ENCODE peak calls at places on chromosome 12, in four cellular contexts. One of them, this sample, is unnamed.

GRCh38 chr12:31488737-31489338 is 102.1 kb downstream of the DENND5B start:
- DNase-seq in caudate nucleus: no peak
- DNase-seq in tibial artery: no peak
- DNase-seq in OCI-LY7: no peak
- DNase-seq in this sample: no peak

GRCh38 chr12:125742413-125742812 is 677.2 kb downstream of the AACS start:
- DNase-seq in caudate nucleus: peak; percentile 75
- DNase-seq in tibial artery: no peak
- DNase-seq in OCI-LY7: no peak
- DNase-seq in this sample: no peak

GRCh38 chr12:107328442-107329133 is 235.2 kb upstream of the CRY1 start:
- DNase-seq in caudate nucleus: no peak
- DNase-seq in tibial artery: no peak
- DNase-seq in OCI-LY7: no peak
- DNase-seq in this sample: no peak

GRCh38 chr12:93200291-93200917 is 177.3 kb upstream of the NUDT4 start:
- DNase-seq in caudate nucleus: no peak
- DNase-seq in tibial artery: peak; percentile 55
- DNase-seq in OCI-LY7: no peak
- DNase-seq in this sample: no peak

GRCh38 chr12:9888665-9889273 is 7.5 kb downstream of the KLRF2 start:
- DNase-seq in caudate nucleus: no peak
- DNase-seq in tibial artery: no peak
- DNase-seq in OCI-LY7: no peak
- DNase-seq in this sample: no peak

GRCh38 chr12:115444336-115444735 is 760.4 kb upstream of the TBX3 start:
- DNase-seq in caudate nucleus: no peak
- DNase-seq in tibial artery: no peak
- DNase-seq in OCI-LY7: no peak
- DNase-seq in this sample: no peak

GRCh38 chr12:23525450-23526072 is 423.9 kb downstream of the SOX5 start:
- DNase-seq in caudate nucleus: no peak
- DNase-seq in tibial artery: no peak
- DNase-seq in OCI-LY7: no peak
- DNase-seq in this sample: no peak

GRCh38 chr12:33476058-33476457 is 36.4 kb upstream of the SYT10 start:
- DNase-seq in caudate nucleus: no peak
- DNase-seq in tibial artery: no peak
- DNase-seq in OCI-LY7: no peak
- DNase-seq in this sample: no peak

GRCh38 chr12:1115471-1116242 is 124.6 kb downstream of the ERC1 start:
- DNase-seq in caudate nucleus: no peak
- DNase-seq in tibial artery: no peak
- DNase-seq in OCI-LY7: no peak
- DNase-seq in this sample: no peak

GRCh38 chr12:11648514-11649412 is 711 bp upstream of the ETV6 start:
- DNase-seq in caudate nucleus: peak; percentile 75
- DNase-seq in tibial artery: peak; percentile 72
- DNase-seq in OCI-LY7: peak; percentile 85
- DNase-seq in this sample: peak; percentile 81

GRCh38 chr12:8849785-8850184 is 27.4 kb downstream of the A2ML1 start:
- DNase-seq in caudate nucleus: no peak
- DNase-seq in tibial artery: peak; percentile 24
- DNase-seq in OCI-LY7: no peak
- DNase-seq in this sample: no peak

GRCh38 chr12:124506145-124506831 is 61.1 kb downstream of the NCOR2 start:
- DNase-seq in caudate nucleus: no peak
- DNase-seq in tibial artery: peak; percentile 87
- DNase-seq in OCI-LY7: no peak
- DNase-seq in this sample: no peak

GRCh38 chr12:104494137-104494815 is 37.5 kb downstream of the CHST11 start:
- DNase-seq in caudate nucleus: peak; percentile 94
- DNase-seq in tibial artery: peak; percentile 42
- DNase-seq in OCI-LY7: no peak
- DNase-seq in this sample: peak; percentile 34

GRCh38 chr12:117192057-117192456 is 1.8 kb upstream of the FBXO21 start:
- DNase-seq in caudate nucleus: no peak
- DNase-seq in tibial artery: no peak
- DNase-seq in OCI-LY7: no peak
- DNase-seq in this sample: no peak

GRCh38 chr12:131803995-131804521 is 24.1 kb upstream of the MMP17 start:
- DNase-seq in caudate nucleus: no peak
- DNase-seq in tibial artery: no peak
- DNase-seq in OCI-LY7: no peak
- DNase-seq in this sample: no peak

GRCh38 chr12:49094104-49094948 is at the start of gene DHH:
- DNase-seq in caudate nucleus: peak; percentile 28
- DNase-seq in tibial artery: peak; percentile 49
- DNase-seq in OCI-LY7: no peak
- DNase-seq in this sample: no peak

GRCh38 chr12:6914246-6914947 is at the start of gene ENO2:
- DNase-seq in caudate nucleus: peak; percentile 89
- DNase-seq in tibial artery: peak; percentile 81
- DNase-seq in OCI-LY7: peak; percentile 75
- DNase-seq in this sample: peak; percentile 87

GRCh38 chr12:9065607-9065856 is 50.2 kb downstream of the A2M start:
- DNase-seq in caudate nucleus: no peak
- DNase-seq in tibial artery: no peak
- DNase-seq in OCI-LY7: no peak
- DNase-seq in this sample: no peak

GRCh38 chr12:124422142-124422569 is 127.3 kb downstream of the RFLNA start:
- DNase-seq in caudate nucleus: no peak
- DNase-seq in tibial artery: peak; percentile 61
- DNase-seq in OCI-LY7: no peak
- DNase-seq in this sample: no peak

GRCh38 chr12:14261096-14261495 is 104.4 kb upstream of the ATF7IP start:
- DNase-seq in caudate nucleus: no peak
- DNase-seq in tibial artery: no peak
- DNase-seq in OCI-LY7: no peak
- DNase-seq in this sample: no peak

DNA sequence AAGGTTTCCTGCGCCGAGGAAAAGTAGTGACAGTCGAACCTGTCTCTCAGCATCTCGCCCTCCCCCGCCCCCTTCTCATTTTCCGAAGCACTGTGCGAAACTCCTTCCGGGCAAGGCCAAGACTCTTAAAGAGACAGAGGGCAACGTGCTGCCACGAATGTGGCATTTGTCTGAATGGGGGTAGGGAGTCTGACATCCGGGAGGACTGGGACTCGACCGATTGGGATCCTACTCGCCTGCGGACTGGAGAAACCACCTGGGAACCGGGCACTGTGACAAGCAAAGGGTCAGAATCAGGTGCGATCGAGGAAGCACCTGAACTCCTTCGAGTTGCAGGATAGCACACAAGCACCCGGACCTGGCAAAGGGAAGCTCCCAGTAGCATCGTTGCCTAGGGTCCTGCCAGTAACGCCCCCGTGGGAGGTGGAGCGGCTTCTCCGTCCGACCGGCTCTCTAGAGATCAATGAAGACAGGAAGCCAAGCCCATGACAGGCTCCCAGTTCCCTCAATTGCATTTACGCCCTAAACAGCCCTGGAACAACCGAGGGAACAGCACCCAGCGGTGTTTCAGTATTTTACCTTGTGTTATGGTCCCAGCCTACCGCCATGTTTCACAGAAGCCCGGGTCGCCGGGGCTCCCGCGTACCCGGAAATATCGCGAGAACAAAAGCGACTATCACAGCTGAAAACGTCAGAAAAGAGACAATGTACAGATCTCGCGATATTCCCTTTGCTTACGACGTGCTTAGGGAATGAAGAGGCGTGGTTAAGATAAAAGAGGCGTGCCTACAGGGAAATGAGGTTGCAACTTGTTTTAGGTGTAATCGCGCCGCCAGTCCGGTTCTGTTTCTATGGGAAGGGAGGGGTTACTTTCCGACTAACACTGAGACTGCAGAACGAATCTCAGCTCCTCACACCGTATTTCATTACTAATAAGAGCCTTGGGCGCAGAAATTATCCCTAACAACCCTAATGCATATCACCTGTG is at the start of gene ERGIC2:
- DNase-seq in caudate nucleus: peak; percentile 97
- DNase-seq in tibial artery: peak; percentile 91
- DNase-seq in OCI-LY7: peak; percentile 99
- DNase-seq in this sample: peak; percentile 96
- H3K27ac ChIP-seq in caudate nucleus: peak within 1 kb of the TSS; percentile 55
- H3K27ac ChIP-seq in tibial artery: peak within 1 kb of the TSS; percentile 74
- H3K27ac ChIP-seq in OCI-LY7: peak within 1 kb of the TSS; percentile 85
- H3K27ac ChIP-seq in this sample: peak within 1 kb of the TSS; percentile 95

DNA sequence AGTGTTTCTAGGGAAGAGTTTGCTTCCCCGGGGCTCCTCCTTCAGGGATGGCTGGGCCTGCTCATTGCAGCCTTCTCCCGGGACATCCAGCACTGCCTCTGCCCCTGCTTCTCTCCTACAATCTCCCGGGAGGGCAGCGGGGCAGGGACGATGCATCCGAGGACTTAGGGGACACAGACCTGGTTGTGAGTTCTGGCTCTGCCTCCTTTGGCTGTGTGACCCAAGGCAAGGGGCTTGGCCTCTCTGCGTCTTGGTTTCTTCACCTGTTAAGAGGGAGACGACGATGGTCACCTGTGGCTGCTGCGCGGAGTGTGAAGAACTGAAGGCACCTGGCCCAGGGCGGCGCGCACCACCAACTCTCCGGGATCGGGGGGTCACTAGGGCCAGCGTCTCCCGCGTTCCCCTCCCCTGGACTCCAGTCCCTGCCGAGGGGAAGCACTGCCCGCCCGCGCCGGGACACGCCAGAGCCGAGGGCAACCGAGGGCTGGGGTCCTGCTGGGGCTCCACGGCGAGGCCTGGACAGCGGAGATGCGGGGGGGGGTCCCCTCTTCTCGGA is 391 bp downstream of the HVCN1 start:
- DNase-seq in caudate nucleus: no peak
- DNase-seq in tibial artery: no peak
- DNase-seq in OCI-LY7: no peak
- DNase-seq in this sample: no peak
- H3K27ac ChIP-seq in caudate nucleus: no peak overlapping the region
- H3K27ac ChIP-seq in tibial artery: peak overlapping the region; percentile 80
- H3K27ac ChIP-seq in OCI-LY7: no peak overlapping the region
- H3K27ac ChIP-seq in this sample: no peak overlapping the region

GRCh38 chr12:75710361-75711069 is 199.1 kb upstream of the KRR1 start:
- DNase-seq in caudate nucleus: no peak
- DNase-seq in tibial artery: no peak
- DNase-seq in OCI-LY7: no peak
- DNase-seq in this sample: no peak
- H3K27ac ChIP-seq in caudate nucleus: no peak overlapping the region
- H3K27ac ChIP-seq in tibial artery: no peak overlapping the region
- H3K27ac ChIP-seq in OCI-LY7: no peak overlapping the region
- H3K27ac ChIP-seq in this sample: no peak overlapping the region

GRCh38 chr12:54405106-54405505 is 14.0 kb downstream of the ITGA5 start:
- DNase-seq in caudate nucleus: no peak
- DNase-seq in tibial artery: no peak
- DNase-seq in OCI-LY7: no peak
- DNase-seq in this sample: no peak
- H3K27ac ChIP-seq in caudate nucleus: no peak overlapping the region
- H3K27ac ChIP-seq in tibial artery: peak overlapping the region; percentile 93
- H3K27ac ChIP-seq in OCI-LY7: no peak overlapping the region
- H3K27ac ChIP-seq in this sample: no peak overlapping the region

This sample was measured in CD4-positive, alpha-beta memory T cell.